ENCODE peak calls at places on chromosome 18, in six cellular contexts. J is GM23338, M is PC-3, X is HCT116, F is GM23248, U is hepatocyte. Q is an unnamed sample.
A peak's percentile ranks its signal among the peaks of the same experiment; 100 is the strongest.

GRCh38 chr18:78376036-78376435 is 603.6 kb upstream of the SALL3 start:
- DNase-seq in J (no peak), M (no peak), X (no peak), F (no peak), U (no peak), Q (peak; percentile 77)

GRCh38 chr18:11070593-11070992 is 78.8 kb downstream of the PIEZO2 start:
- DNase-seq in J (no peak), M (no peak), X (no peak), F (no peak), U (no peak), Q (no peak)

GRCh38 chr18:76401496-76401895 is 93.5 kb downstream of the ZNF516 start:
- DNase-seq in J (no peak), M (no peak), X (no peak), F (no peak), U (no peak), Q (no peak)

GRCh38 chr18:79695856-79696850 is 16.6 kb downstream of the CTDP1 start:
- DNase-seq in J (no peak), M (no peak), X (no peak), F (no peak), U (no peak), Q (no peak)

GRCh38 chr18:70384181-70384790 is 95.4 kb downstream of the SOCS6 start:
- DNase-seq in J (no peak), M (peak; percentile 96), X (peak; percentile 92), F (peak; percentile 90), U (peak; percentile 46), Q (no peak)

GRCh38 chr18:69885841-69886531 is 61.7 kb downstream of the CD226 start:
- DNase-seq in J (no peak), M (no peak), X (no peak), F (no peak), U (peak; percentile 47), Q (no peak)

GRCh38 chr18:25453556-25454269 is 101.7 kb upstream of the ZNF521 start:
- DNase-seq in J (no peak), M (no peak), X (no peak), F (peak; percentile 80), U (peak; percentile 29), Q (no peak)

GRCh38 chr18:79971211-79971952 is 6.9 kb downstream of the HSBP1L1 start:
- DNase-seq in J (no peak), M (no peak), X (no peak), F (no peak), U (no peak), Q (no peak)

GRCh38 chr18:30163573-30163972 is 879.0 kb downstream of the DSC3 start:
- DNase-seq in J (no peak), M (peak; percentile 28), X (no peak), F (no peak), U (no peak), Q (no peak)

GRCh38 chr18:46320297-46320696 is 216.1 kb downstream of the HAUS1 start:
- DNase-seq in J (no peak), M (no peak), X (no peak), F (no peak), U (no peak), Q (no peak)

GRCh38 chr18:28767781-28768211 is 590.9 kb upstream of the CDH2 start:
- DNase-seq in J (no peak), M (peak; percentile 63), X (no peak), F (peak; percentile 82), U (no peak), Q (no peak)

GRCh38 chr18:58499527-58499926 is 129.4 kb downstream of the ALPK2 start:
- DNase-seq in J (no peak), M (no peak), X (no peak), F (no peak), U (no peak), Q (no peak)

GRCh38 chr18:12408247-12408869 is 629 bp downstream of the PRELID3A start:
- DNase-seq in J (no peak), M (peak; percentile 23), X (no peak), F (peak; percentile 53), U (no peak), Q (no peak)

GRCh38 chr18:52160652-52161051 is 179.3 kb upstream of the DCC start:
- DNase-seq in J (peak; percentile 73), M (peak; percentile 85), X (no peak), F (peak; percentile 2), U (peak; percentile 43), Q (no peak)

GRCh38 chr18:9135912-9136314 is 668 bp upstream of the ANKRD12 start:
- DNase-seq in J (peak; percentile 93), M (peak; percentile 64), X (peak; percentile 43), F (peak; percentile 49), U (peak; percentile 75), Q (peak; percentile 71)

GRCh38 chr18:55780591-55781071 is 192.6 kb upstream of the TCF4 start:
- DNase-seq in J (no peak), M (no peak), X (no peak), F (peak; percentile 71), U (no peak), Q (no peak)

GRCh38 chr18:55777666-55778304 is 189.8 kb upstream of the TCF4 start:
- DNase-seq in J (no peak), M (no peak), X (no peak), F (no peak), U (no peak), Q (no peak)

GRCh38 chr18:55779711-55780590 is 192.0 kb upstream of the TCF4 start:
- DNase-seq in J (peak; percentile 66), M (no peak), X (no peak), F (peak; percentile 71), U (peak; percentile 54), Q (peak; percentile 79)

GRCh38 chr18:55778731-55779460 is 190.9 kb upstream of the TCF4 start:
- DNase-seq in J (peak; percentile 44), M (no peak), X (no peak), F (peak; percentile 12), U (no peak), Q (peak; percentile 59)

DNA sequence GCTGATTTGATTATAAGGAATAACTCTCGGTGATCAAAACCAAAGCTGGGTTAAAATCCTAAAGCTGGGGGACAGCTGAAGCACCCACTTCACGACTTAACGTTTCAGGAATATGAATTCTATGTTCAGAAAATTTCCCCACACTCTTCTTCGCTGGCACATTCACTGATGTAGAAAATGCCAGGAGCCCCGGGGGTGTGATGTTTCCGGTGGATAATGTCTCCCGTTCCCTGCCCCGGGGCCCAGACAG is 191.4 kb upstream of the TCF4 start:
- DNase-seq in J (no peak), M (no peak), X (no peak), F (peak; percentile 42), U (no peak), Q (no peak)
- TF ChIP-seq EZH2 in J (no peak), M (no peak), X (no peak), F (no peak), U (no peak), Q (no peak)

GRCh38 chr18:49024408-49024807 is 73.6 kb upstream of the SMAD7 start:
- DNase-seq in J (no peak), M (no peak), X (no peak), F (no peak), U (no peak), Q (no peak)

GRCh38 chr18:49025767-49026500 is 75.2 kb upstream of the SMAD7 start:
- DNase-seq in J (no peak), M (no peak), X (no peak), F (no peak), U (peak; percentile 7), Q (no peak)

GRCh38 chr18:49026501-49027378 is 76.0 kb upstream of the SMAD7 start:
- DNase-seq in J (no peak), M (no peak), X (no peak), F (no peak), U (peak; percentile 4), Q (no peak)

GRCh38 chr18:49024808-49025361 is 74.1 kb upstream of the SMAD7 start:
- DNase-seq in J (no peak), M (no peak), X (no peak), F (no peak), U (peak; percentile 6), Q (no peak)

DNA sequence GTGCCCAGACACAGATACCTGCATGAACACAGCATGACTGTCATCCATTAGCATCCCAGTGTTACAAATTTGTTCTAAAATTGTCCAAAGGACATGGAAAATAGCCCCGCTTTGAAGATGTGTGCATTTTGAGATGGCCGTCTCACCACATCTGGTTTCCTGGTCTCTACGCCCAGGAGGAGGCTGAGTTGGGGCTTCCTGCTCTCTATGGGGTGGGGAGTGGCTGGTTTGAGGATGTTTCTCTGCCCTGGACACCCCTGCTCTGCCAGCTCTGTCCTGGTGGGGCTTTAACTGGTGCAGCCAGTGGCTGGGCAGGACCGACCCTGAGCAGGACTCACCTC is 74.6 kb upstream of the SMAD7 start:
- DNase-seq in J (no peak), M (no peak), X (no peak), F (no peak), U (no peak), Q (no peak)
- TF ChIP-seq EZH2phosphoT487 in J (no peak), M (no peak), X (no peak), F (no peak), U (no peak), Q (no peak)

GRCh38 chr18:61333271-61333745 is at the start of gene CDH20:
- DNase-seq in J (peak; percentile 86), M (no peak), X (no peak), F (no peak), U (no peak), Q (peak; percentile 79)
- H3K4me3 ChIP-seq in J (peak within 1 kb of the TSS; percentile 74), M (no peak within 1 kb of the TSS), X (no peak within 1 kb of the TSS), F (peak within 1 kb of the TSS; percentile 69), U (peak within 1 kb of the TSS; percentile 54), Q (peak within 1 kb of the TSS; percentile 87)

GRCh38 chr18:63318882-63319382 is 637 bp downstream of the BCL2 start:
- DNase-seq in J (no peak), M (no peak), X (no peak), F (no peak), U (no peak), Q (no peak)

GRCh38 chr18:63317556-63317946 is 2.0 kb downstream of the BCL2 start:
- DNase-seq in J (no peak), M (no peak), X (no peak), F (no peak), U (no peak), Q (no peak)

GRCh38 chr18:63319383-63320040 is at the start of gene BCL2:
- DNase-seq in J (peak; percentile 62), M (peak; percentile 10), X (no peak), F (peak; percentile 67), U (peak; percentile 16), Q (peak; percentile 73)

GRCh38 chr18:63316612-63317555 is 2.7 kb downstream of the BCL2 start:
- DNase-seq in J (no peak), M (peak; percentile 57), X (no peak), F (no peak), U (no peak), Q (no peak)

DNA sequence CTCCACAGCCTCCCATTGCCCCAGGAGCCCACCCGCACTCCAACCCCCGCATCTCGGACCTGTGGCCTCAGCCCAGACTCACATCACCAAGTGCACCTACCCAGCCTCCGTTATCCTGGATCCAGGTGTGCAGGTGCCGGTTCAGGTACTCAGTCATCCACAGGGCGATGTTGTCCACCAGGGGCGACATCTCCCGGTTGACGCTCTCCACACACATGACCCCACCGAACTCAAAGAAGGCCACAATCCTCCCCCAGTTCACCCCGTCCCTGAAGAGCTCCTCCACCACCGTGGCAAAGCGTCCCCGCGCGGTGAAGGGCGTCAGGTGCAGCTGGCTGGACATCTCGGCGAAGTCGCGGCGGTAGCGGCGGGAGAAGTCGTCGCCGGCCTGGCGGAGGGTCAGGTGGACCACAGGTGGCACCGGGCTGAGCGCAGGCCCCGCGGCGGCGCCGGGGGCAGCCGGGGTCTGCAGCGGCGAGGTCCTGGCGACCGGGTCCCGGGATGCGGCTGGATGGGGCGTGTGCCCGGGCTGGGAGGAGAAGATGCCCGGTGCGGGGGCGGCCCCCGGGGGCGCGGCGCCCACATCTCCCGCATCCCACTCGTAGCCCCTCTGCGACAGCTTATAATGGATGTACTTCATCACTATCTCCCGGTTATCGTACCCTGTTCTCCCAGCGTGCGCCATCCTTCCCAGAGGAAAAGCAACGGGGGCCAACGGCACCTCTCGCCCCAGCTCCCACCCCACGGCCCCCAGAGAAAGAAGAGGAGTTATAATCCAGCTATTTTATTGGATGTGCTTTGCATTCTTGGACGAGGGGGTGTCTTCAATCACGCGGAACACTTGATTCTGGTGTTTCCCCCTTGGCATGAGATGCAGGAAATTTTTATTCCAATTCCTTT is 1.3 kb downstream of the BCL2 start:
- DNase-seq in J (peak; percentile 92), M (no peak), X (no peak), F (peak; percentile 47), U (peak; percentile 61), Q (peak; percentile 78)
- TF ChIP-seq EZH2 in J (no peak), M (no peak), X (no peak), F (no peak), U (no peak), Q (peak; percentile 34)

Q was measured in neural progenitor cell.